ENCODE peak calls at places on chromosomes 13 and 19, in nine cellular contexts. One of them, this sample, is unnamed.

GRCh38 chr19:3243851-3244700 is 19.6 kb downstream of the CELF5 start:
- DNase-seq in foreskin fibroblast: peak; percentile 61
- DNase-seq in prostate gland: no peak
- DNase-seq in heart left ventricle: no peak
- DNase-seq in cardiac fibroblast: peak; percentile 65
- DNase-seq in heart right ventricle: peak; percentile 29
- DNase-seq in progenitor cell of endocrine pancreas: peak; percentile 63
- DNase-seq in vagina: no peak
- DNase-seq in mesothelial cell of epicardium: peak; percentile 60
- DNase-seq in this sample: peak; percentile 37

GRCh38 chr19:17091758-17092333 is 16.3 kb downstream of the MYO9B start:
- DNase-seq in cardiac fibroblast: no peak
- DNase-seq in prostate gland: no peak
- DNase-seq in heart right ventricle: peak; percentile 57
- DNase-seq in foreskin fibroblast: no peak
- DNase-seq in mesothelial cell of epicardium: no peak
- DNase-seq in progenitor cell of endocrine pancreas: no peak
- DNase-seq in heart left ventricle: peak; percentile 81
- DNase-seq in vagina: no peak
- DNase-seq in this sample: no peak

GRCh38 chr13:35927554-35927953 is 203.6 kb downstream of the DCLK1 start:
- DNase-seq in vagina: no peak
- DNase-seq in mesothelial cell of epicardium: no peak
- DNase-seq in prostate gland: no peak
- DNase-seq in heart right ventricle: no peak
- DNase-seq in heart left ventricle: no peak
- DNase-seq in foreskin fibroblast: peak; percentile 71
- DNase-seq in progenitor cell of endocrine pancreas: no peak
- DNase-seq in cardiac fibroblast: peak; percentile 82
- DNase-seq in this sample: peak; percentile 5

GRCh38 chr13:107441279-107441678 is 774.1 kb downstream of the LIG4 start:
- DNase-seq in heart left ventricle: no peak
- DNase-seq in cardiac fibroblast: peak; percentile 20
- DNase-seq in prostate gland: no peak
- DNase-seq in heart right ventricle: no peak
- DNase-seq in mesothelial cell of epicardium: no peak
- DNase-seq in foreskin fibroblast: no peak
- DNase-seq in vagina: no peak
- DNase-seq in progenitor cell of endocrine pancreas: no peak
- DNase-seq in this sample: no peak

GRCh38 chr13:106352850-106353249 is 182.6 kb downstream of the EFNB2 start:
- DNase-seq in vagina: no peak
- DNase-seq in progenitor cell of endocrine pancreas: no peak
- DNase-seq in mesothelial cell of epicardium: no peak
- DNase-seq in prostate gland: no peak
- DNase-seq in foreskin fibroblast: no peak
- DNase-seq in heart right ventricle: no peak
- DNase-seq in cardiac fibroblast: no peak
- DNase-seq in heart left ventricle: no peak
- DNase-seq in this sample: no peak

GRCh38 chr19:46990998-46991676 is 28.5 kb upstream of the NPAS1 start:
- DNase-seq in heart right ventricle: peak; percentile 78
- DNase-seq in cardiac fibroblast: peak; percentile 86
- DNase-seq in vagina: peak; percentile 94
- DNase-seq in heart left ventricle: peak; percentile 87
- DNase-seq in prostate gland: peak; percentile 81
- DNase-seq in progenitor cell of endocrine pancreas: peak; percentile 60
- DNase-seq in mesothelial cell of epicardium: no peak
- DNase-seq in foreskin fibroblast: peak; percentile 93
- DNase-seq in this sample: peak; percentile 67

GRCh38 chr19:11781295-11782057 is 14.7 kb downstream of the ZNF441 start:
- DNase-seq in progenitor cell of endocrine pancreas: no peak
- DNase-seq in heart right ventricle: no peak
- DNase-seq in vagina: no peak
- DNase-seq in mesothelial cell of epicardium: no peak
- DNase-seq in cardiac fibroblast: peak; percentile 21
- DNase-seq in foreskin fibroblast: no peak
- DNase-seq in prostate gland: no peak
- DNase-seq in heart left ventricle: no peak
- DNase-seq in this sample: no peak

GRCh38 chr19:51407631-51408131 is 9.8 kb downstream of the SIGLEC10 start:
- DNase-seq in heart left ventricle: no peak
- DNase-seq in mesothelial cell of epicardium: no peak
- DNase-seq in heart right ventricle: no peak
- DNase-seq in vagina: no peak
- DNase-seq in prostate gland: no peak
- DNase-seq in progenitor cell of endocrine pancreas: no peak
- DNase-seq in foreskin fibroblast: peak; percentile 30
- DNase-seq in cardiac fibroblast: peak; percentile 56
- DNase-seq in this sample: no peak

GRCh38 chr13:79386125-79386822 is 19.8 kb downstream of the RBM26 start:
- DNase-seq in heart left ventricle: no peak
- DNase-seq in mesothelial cell of epicardium: no peak
- DNase-seq in vagina: no peak
- DNase-seq in cardiac fibroblast: no peak
- DNase-seq in foreskin fibroblast: no peak
- DNase-seq in heart right ventricle: no peak
- DNase-seq in prostate gland: no peak
- DNase-seq in progenitor cell of endocrine pancreas: no peak
- DNase-seq in this sample: no peak

GRCh38 chr13:107587681-107588080 is 627.7 kb downstream of the LIG4 start:
- DNase-seq in heart left ventricle: no peak
- DNase-seq in heart right ventricle: no peak
- DNase-seq in progenitor cell of endocrine pancreas: no peak
- DNase-seq in foreskin fibroblast: no peak
- DNase-seq in vagina: no peak
- DNase-seq in cardiac fibroblast: no peak
- DNase-seq in mesothelial cell of epicardium: no peak
- DNase-seq in prostate gland: no peak
- DNase-seq in this sample: no peak

GRCh38 chr19:11881151-11881800 is 6.3 kb upstream of the ZNF69 start:
- DNase-seq in mesothelial cell of epicardium: peak; percentile 35
- DNase-seq in cardiac fibroblast: peak; percentile 69
- DNase-seq in vagina: no peak
- DNase-seq in heart left ventricle: no peak
- DNase-seq in progenitor cell of endocrine pancreas: peak; percentile 57
- DNase-seq in foreskin fibroblast: peak; percentile 75
- DNase-seq in heart right ventricle: peak; percentile 11
- DNase-seq in prostate gland: peak; percentile 49
- DNase-seq in this sample: peak; percentile 20

GRCh38 chr19:4054471-4055208 is 12.1 kb downstream of the ZBTB7A start:
- DNase-seq in heart right ventricle: no peak
- DNase-seq in prostate gland: no peak
- DNase-seq in progenitor cell of endocrine pancreas: no peak
- DNase-seq in heart left ventricle: no peak
- DNase-seq in vagina: no peak
- DNase-seq in mesothelial cell of epicardium: no peak
- DNase-seq in cardiac fibroblast: no peak
- DNase-seq in foreskin fibroblast: no peak
- DNase-seq in this sample: no peak

GRCh38 chr13:94598281-94598680 is 2.3 kb upstream of the TGDS start:
- DNase-seq in vagina: no peak
- DNase-seq in foreskin fibroblast: no peak
- DNase-seq in heart right ventricle: no peak
- DNase-seq in progenitor cell of endocrine pancreas: no peak
- DNase-seq in heart left ventricle: no peak
- DNase-seq in mesothelial cell of epicardium: no peak
- DNase-seq in prostate gland: no peak
- DNase-seq in cardiac fibroblast: no peak
- DNase-seq in this sample: no peak

GRCh38 chr13:94596575-94596971 is 621 bp upstream of the TGDS start:
- DNase-seq in heart left ventricle: no peak
- DNase-seq in cardiac fibroblast: no peak
- DNase-seq in vagina: no peak
- DNase-seq in prostate gland: no peak
- DNase-seq in progenitor cell of endocrine pancreas: no peak
- DNase-seq in heart right ventricle: no peak
- DNase-seq in foreskin fibroblast: no peak
- DNase-seq in mesothelial cell of epicardium: no peak
- DNase-seq in this sample: no peak

GRCh38 chr13:94595006-94595942 is 678 bp downstream of the TGDS start:
- DNase-seq in heart right ventricle: no peak
- DNase-seq in vagina: no peak
- DNase-seq in mesothelial cell of epicardium: no peak
- DNase-seq in cardiac fibroblast: peak; percentile 42
- DNase-seq in heart left ventricle: no peak
- DNase-seq in prostate gland: no peak
- DNase-seq in progenitor cell of endocrine pancreas: no peak
- DNase-seq in foreskin fibroblast: peak; percentile 54
- DNase-seq in this sample: no peak

GRCh38 chr13:94599877-94600276 is 1.8 kb upstream of the GPR180 start:
- DNase-seq in heart right ventricle: no peak
- DNase-seq in cardiac fibroblast: no peak
- DNase-seq in progenitor cell of endocrine pancreas: no peak
- DNase-seq in foreskin fibroblast: no peak
- DNase-seq in vagina: no peak
- DNase-seq in heart left ventricle: no peak
- DNase-seq in mesothelial cell of epicardium: no peak
- DNase-seq in prostate gland: no peak
- DNase-seq in this sample: no peak

GRCh38 chr13:94595943-94596574 is at the start of gene TGDS:
- DNase-seq in mesothelial cell of epicardium: peak; percentile 61
- DNase-seq in vagina: peak; percentile 90
- DNase-seq in foreskin fibroblast: peak; percentile 98
- DNase-seq in prostate gland: peak; percentile 88
- DNase-seq in heart right ventricle: peak; percentile 91
- DNase-seq in progenitor cell of endocrine pancreas: peak; percentile 81
- DNase-seq in cardiac fibroblast: peak; percentile 95
- DNase-seq in heart left ventricle: peak; percentile 93
- DNase-seq in this sample: peak; percentile 86
- TF ChIP-seq CTCF in mesothelial cell of epicardium: no peak
- TF ChIP-seq CTCF in vagina: no peak
- TF ChIP-seq CTCF in foreskin fibroblast: no peak
- TF ChIP-seq CTCF in prostate gland: peak; percentile 36
- TF ChIP-seq CTCF in heart right ventricle: no peak
- TF ChIP-seq CTCF in progenitor cell of endocrine pancreas: no peak
- TF ChIP-seq CTCF in cardiac fibroblast: no peak
- TF ChIP-seq CTCF in heart left ventricle: peak; percentile 34
- TF ChIP-seq CTCF in this sample: no peak

GRCh38 chr19:14315433-14315832 is 65.8 kb upstream of the ADGRE5 start:
- DNase-seq in cardiac fibroblast: no peak
- DNase-seq in progenitor cell of endocrine pancreas: no peak
- DNase-seq in foreskin fibroblast: no peak
- DNase-seq in heart right ventricle: no peak
- DNase-seq in heart left ventricle: peak; percentile 17
- DNase-seq in vagina: no peak
- DNase-seq in mesothelial cell of epicardium: no peak
- DNase-seq in prostate gland: no peak
- DNase-seq in this sample: no peak
- TF ChIP-seq CTCF in cardiac fibroblast: no peak
- TF ChIP-seq CTCF in progenitor cell of endocrine pancreas: peak; percentile 23
- TF ChIP-seq CTCF in foreskin fibroblast: no peak
- TF ChIP-seq CTCF in heart right ventricle: no peak
- TF ChIP-seq CTCF in heart left ventricle: no peak
- TF ChIP-seq CTCF in vagina: no peak
- TF ChIP-seq CTCF in mesothelial cell of epicardium: no peak
- TF ChIP-seq CTCF in prostate gland: no peak
- TF ChIP-seq CTCF in this sample: peak; percentile 18

GRCh38 chr13:67844544-67844943 is 614.4 kb upstream of the PCDH9 start:
- DNase-seq in progenitor cell of endocrine pancreas: no peak
- DNase-seq in vagina: no peak
- DNase-seq in foreskin fibroblast: no peak
- DNase-seq in cardiac fibroblast: no peak
- DNase-seq in prostate gland: no peak
- DNase-seq in heart left ventricle: no peak
- DNase-seq in mesothelial cell of epicardium: no peak
- DNase-seq in heart right ventricle: no peak
- DNase-seq in this sample: no peak

DNA sequence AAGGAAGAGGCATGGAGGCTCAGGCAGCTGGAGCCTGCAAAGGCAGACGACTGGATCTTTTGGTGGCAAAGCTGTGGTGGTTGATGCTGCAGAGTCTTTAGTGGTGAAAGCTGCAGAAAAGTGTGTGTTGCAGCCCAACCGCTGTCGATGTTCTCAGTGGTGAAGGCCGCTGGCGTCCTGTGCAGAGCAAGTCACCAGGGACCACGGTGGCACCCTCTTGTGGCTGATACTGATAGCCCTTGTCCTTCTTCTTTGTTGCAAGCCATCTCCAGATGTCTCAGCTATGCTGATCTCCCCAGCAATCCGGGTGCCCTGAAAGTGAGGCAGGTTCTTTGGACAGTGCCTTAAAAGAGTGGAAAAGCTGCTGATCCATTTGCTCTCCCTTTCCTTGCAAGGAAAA is 610.9 kb upstream of the PCDH9 start:
- DNase-seq in mesothelial cell of epicardium: no peak
- DNase-seq in foreskin fibroblast: no peak
- DNase-seq in vagina: no peak
- DNase-seq in heart right ventricle: no peak
- DNase-seq in prostate gland: no peak
- DNase-seq in heart left ventricle: no peak
- DNase-seq in cardiac fibroblast: no peak
- DNase-seq in progenitor cell of endocrine pancreas: no peak
- DNase-seq in this sample: no peak
- TF ChIP-seq CTCF in mesothelial cell of epicardium: no peak
- TF ChIP-seq CTCF in foreskin fibroblast: no peak
- TF ChIP-seq CTCF in vagina: no peak
- TF ChIP-seq CTCF in heart right ventricle: no peak
- TF ChIP-seq CTCF in prostate gland: no peak
- TF ChIP-seq CTCF in heart left ventricle: no peak
- TF ChIP-seq CTCF in cardiac fibroblast: no peak
- TF ChIP-seq CTCF in progenitor cell of endocrine pancreas: no peak
- TF ChIP-seq CTCF in this sample: no peak

GRCh38 chr19:49533551-49534488 is 6.0 kb downstream of the RCN3 start:
- DNase-seq in vagina: no peak
- DNase-seq in heart left ventricle: peak; percentile 87
- DNase-seq in mesothelial cell of epicardium: peak; percentile 67
- DNase-seq in heart right ventricle: peak; percentile 82
- DNase-seq in foreskin fibroblast: peak; percentile 84
- DNase-seq in cardiac fibroblast: peak; percentile 50
- DNase-seq in prostate gland: peak; percentile 55
- DNase-seq in progenitor cell of endocrine pancreas: peak; percentile 46
- DNase-seq in this sample: no peak
- TF ChIP-seq CTCF in vagina: no peak
- TF ChIP-seq CTCF in heart left ventricle: no peak
- TF ChIP-seq CTCF in mesothelial cell of epicardium: no peak
- TF ChIP-seq CTCF in heart right ventricle: no peak
- TF ChIP-seq CTCF in foreskin fibroblast: peak; percentile 3
- TF ChIP-seq CTCF in cardiac fibroblast: no peak
- TF ChIP-seq CTCF in prostate gland: peak; percentile 52
- TF ChIP-seq CTCF in progenitor cell of endocrine pancreas: peak; percentile 48
- TF ChIP-seq CTCF in this sample: peak; percentile 28

DNA sequence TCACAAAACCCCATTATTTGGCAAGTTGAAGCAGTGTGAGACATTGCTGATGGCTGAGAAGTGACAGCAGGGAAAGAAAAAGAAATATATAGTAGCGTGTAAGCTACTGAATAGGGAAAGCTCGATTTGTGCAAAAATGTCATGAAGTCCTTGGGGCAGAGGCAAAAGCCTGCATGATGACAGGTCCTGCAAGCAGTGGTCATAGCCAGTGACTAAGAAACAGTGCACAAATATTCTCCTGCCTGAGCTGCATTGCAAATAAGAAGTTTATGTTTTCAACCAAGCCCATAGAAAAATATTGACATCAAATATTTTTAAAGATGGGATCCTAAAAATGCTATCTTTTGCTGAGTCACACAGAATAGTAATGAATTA is 270.0 kb downstream of the SLITRK6 start:
- DNase-seq in foreskin fibroblast: peak; percentile 68
- DNase-seq in heart left ventricle: no peak
- DNase-seq in progenitor cell of endocrine pancreas: no peak
- DNase-seq in heart right ventricle: no peak
- DNase-seq in vagina: no peak
- DNase-seq in mesothelial cell of epicardium: no peak
- DNase-seq in prostate gland: no peak
- DNase-seq in cardiac fibroblast: no peak
- DNase-seq in this sample: no peak
- TF ChIP-seq CTCF in foreskin fibroblast: no peak
- TF ChIP-seq CTCF in heart left ventricle: no peak
- TF ChIP-seq CTCF in progenitor cell of endocrine pancreas: no peak
- TF ChIP-seq CTCF in heart right ventricle: no peak
- TF ChIP-seq CTCF in vagina: no peak
- TF ChIP-seq CTCF in mesothelial cell of epicardium: no peak
- TF ChIP-seq CTCF in prostate gland: no peak
- TF ChIP-seq CTCF in cardiac fibroblast: no peak
- TF ChIP-seq CTCF in this sample: no peak